ENCODE peak calls at places on chromosomes 2 and 18, in six cellular contexts. W is dorsolateral prefrontal cortex; U is cardiac muscle cell; S is hypothalamus; Y is activated T-cell treated with anti-CD3 and anti-CD28 coated beads, Interleukin-2, amount 50 U/mL, for 1 hour; M is AML-193. N is an unnamed sample.

GRCh38 chr2:205776139-205776538 is 93.8 kb downstream of the NRP2 start:
- DNase-seq in S (peak; percentile 45), M (peak; percentile 38), W (no peak), Y (no peak), U (peak; percentile 65), N (no peak)

GRCh38 chr2:71697106-71698010 is 244.0 kb downstream of the DYSF start:
- DNase-seq in W (no peak), M (no peak), U (no peak), S (no peak), Y (no peak), N (no peak)

GRCh38 chr2:217049931-217050330 is 190.1 kb upstream of the TNP1 start:
- DNase-seq in Y (no peak), U (no peak), S (no peak), W (no peak), M (no peak), N (no peak)

GRCh38 chr2:188997276-188997675 is 23.1 kb downstream of the COL3A1 start:
- DNase-seq in W (no peak), M (no peak), U (peak; percentile 74), S (no peak), Y (no peak), N (no peak)

GRCh38 chr2:36408198-36408703 is 52.7 kb downstream of the CRIM1 start:
- DNase-seq in W (no peak), S (no peak), U (peak; percentile 65), Y (no peak), M (no peak), N (no peak)

GRCh38 chr2:96245609-96246390 is 20.0 kb downstream of the TMEM127 start:
- DNase-seq in S (no peak), M (peak; percentile 7), U (peak; percentile 60), Y (no peak), W (no peak), N (no peak)

GRCh38 chr2:134718956-134719814 is at the start of gene TMEM163:
- DNase-seq in Y (no peak), M (no peak), S (no peak), U (no peak), W (no peak), N (no peak)

GRCh38 chr2:231361701-231362588 is 33.6 kb upstream of the B3GNT7 start:
- DNase-seq in M (peak; percentile 43), W (no peak), U (no peak), Y (no peak), S (no peak), N (no peak)

GRCh38 chr2:47488870-47489584 is 86.1 kb downstream of the MSH2 start:
- DNase-seq in S (no peak), U (peak; percentile 84), W (no peak), Y (no peak), M (no peak), N (no peak)

GRCh38 chr2:234451852-234452625 is 44.8 kb downstream of the ARL4C start:
- DNase-seq in W (no peak), Y (no peak), U (peak; percentile 88), M (no peak), S (no peak), N (no peak)

GRCh38 chr18:13526519-13526918 is 199.8 kb downstream of the FAM210A start:
- DNase-seq in W (no peak), Y (no peak), U (no peak), M (no peak), S (no peak), N (no peak)

GRCh38 chr2:96163768-96164429 is 18.7 kb upstream of the DUSP2 start:
- DNase-seq in M (no peak), W (no peak), U (no peak), Y (peak; percentile 71), S (no peak), N (peak; percentile 50)

GRCh38 chr2:58899692-58900091 is 658.6 kb upstream of the FANCL start:
- DNase-seq in S (no peak), U (no peak), W (no peak), Y (no peak), M (no peak), N (no peak)

GRCh38 chr2:199452200-199452990 is 5.3 kb downstream of the SATB2 start:
- DNase-seq in M (no peak), S (no peak), W (no peak), U (no peak), Y (no peak), N (no peak)

GRCh38 chr2:26985807-26986206 is 15.4 kb downstream of the MAPRE3 start:
- DNase-seq in S (no peak), Y (no peak), W (no peak), U (no peak), M (no peak), N (no peak)

GRCh38 chr2:216698895-216699294 is 3.5 kb upstream of the IGFBP5 start:
- DNase-seq in S (peak; percentile 5), W (no peak), M (peak; percentile 45), U (peak; percentile 79), Y (no peak), N (no peak)

GRCh38 chr2:120820885-120821279 is 85.2 kb downstream of the GLI2 start:
- DNase-seq in U (peak; percentile 64), M (no peak), W (no peak), Y (no peak), S (no peak), N (no peak)

GRCh38 chr18:48330016-48330991 is 78.9 kb downstream of the ZBTB7C start:
- DNase-seq in W (no peak), Y (no peak), M (no peak), S (no peak), U (peak; percentile 77), N (no peak)

GRCh38 chr2:177362499-177362898 is 30.1 kb upstream of the AGPS start:
- DNase-seq in M (no peak), S (no peak), U (no peak), W (no peak), Y (no peak), N (no peak)

GRCh38 chr2:20326163-20326780 is 24.4 kb downstream of the PUM2 start:
- DNase-seq in M (peak; percentile 48), U (peak; percentile 69), W (peak; percentile 52), Y (peak; percentile 50), S (peak; percentile 50), N (peak; percentile 61)

GRCh38 chr2:85971369-85971768 is 82.6 kb upstream of the ST3GAL5 start:
- DNase-seq in M (no peak), S (no peak), W (no peak), Y (no peak), U (peak; percentile 32), N (no peak)

GRCh38 chr2:45860136-45861106 is 208.9 kb downstream of the PRKCE start:
- DNase-seq in Y (peak; percentile 29), W (peak; percentile 77), M (no peak), S (peak; percentile 67), U (peak; percentile 78), N (peak; percentile 79)

GRCh38 chr2:192236136-192236535 is 41.4 kb upstream of the TMEFF2 start:
- DNase-seq in U (peak; percentile 44), S (no peak), Y (no peak), M (no peak), W (no peak), N (no peak)

GRCh38 chr2:14751581-14751980 is 119.1 kb downstream of the LRATD1 start:
- DNase-seq in Y (no peak), M (no peak), S (no peak), U (no peak), W (no peak), N (no peak)

GRCh38 chr2:217551229-217551909 is 451.4 kb downstream of the TNS1 start:
- DNase-seq in U (peak; percentile 47), S (no peak), W (no peak), Y (no peak), M (no peak), N (no peak)

GRCh38 chr2:54658548-54659207 is 64.8 kb upstream of the EML6 start:
- DNase-seq in U (peak; percentile 42), M (no peak), W (no peak), S (no peak), Y (no peak), N (peak; percentile 31)

N was measured in hippocampal formation.